ENCODE peak calls at places on chromosome 1, in four cellular contexts. X is sigmoid colon, H is colonic mucosa, O is left ventricle myocardium inferior. T is an unnamed sample.

GRCh38 chr1:41671116-41671755 is 186.8 kb upstream of the EDN2 start:
- DNase-seq in X (no peak), H (no peak), O (no peak), T (no peak)

GRCh38 chr1:5943373-5944068 is 48.7 kb downstream of the NPHP4 start:
- DNase-seq in X (no peak), H (no peak), O (no peak), T (no peak)

GRCh38 chr1:161382214-161383019 is 14.7 kb upstream of the CFAP126 start:
- DNase-seq in X (no peak), H (no peak), O (no peak), T (no peak)

GRCh38 chr1:109879881-109880525 is 30.6 kb upstream of the CSF1 start:
- DNase-seq in X (no peak), H (no peak), O (no peak), T (no peak)

GRCh38 chr1:179788259-179788658 is 45.2 kb downstream of the FAM163A start:
- DNase-seq in X (no peak), H (no peak), O (no peak), T (no peak)

GRCh38 chr1:94539496-94539895 is 2.1 kb downstream of the F3 start:
- DNase-seq in X (no peak), H (no peak), O (peak), T (peak)

GRCh38 chr1:26721669-26722355 is 26.0 kb downstream of the ARID1A start:
- DNase-seq in X (no peak), H (no peak), O (no peak), T (no peak)

GRCh38 chr1:220153147-220153546 is 59.2 kb downstream of the IARS2 start:
- DNase-seq in X (no peak), H (no peak), O (no peak), T (no peak)

GRCh38 chr1:7528386-7529031 is 242.6 kb upstream of the VAMP3 start:
- DNase-seq in X (no peak), H (no peak), O (no peak), T (no peak)

GRCh38 chr1:20486457-20487235 is 636 bp upstream of the CAMK2N1 start:
- DNase-seq in X (peak), H (peak), O (peak), T (peak)

GRCh38 chr1:203572134-203572625 is 54.5 kb upstream of the ATP2B4 start:
- DNase-seq in X (no peak), H (no peak), O (no peak), T (no peak)

GRCh38 chr1:7954683-7955082 is 6.8 kb upstream of the PARK7 start:
- DNase-seq in X (no peak), H (no peak), O (no peak), T (no peak)

GRCh38 chr1:89198500-89199072 is at the start of gene GBP4:
- DNase-seq in X (peak), H (peak), O (peak), T (peak)

GRCh38 chr1:235329139-235329808 is 904 bp downstream of the GGPS1 start:
- DNase-seq in X (peak), H (peak), O (no peak), T (peak)

GRCh38 chr1:22534951-22535350 is 28.3 kb upstream of the EPHA8 start:
- DNase-seq in X (no peak), H (no peak), O (no peak), T (no peak)

GRCh38 chr1:177665935-177666334 is 303.9 kb downstream of the SEC16B start:
- DNase-seq in X (no peak), H (no peak), O (no peak), T (no peak)

GRCh38 chr1:32736812-32737791 is 34.5 kb upstream of the SYNC start:
- DNase-seq in X (no peak), H (peak), O (no peak), T (no peak)

GRCh38 chr1:7576946-7577657 is 194.0 kb upstream of the VAMP3 start:
- DNase-seq in X (peak), H (no peak), O (no peak), T (peak)

GRCh38 chr1:238658766-238659165 is 727.6 kb upstream of the CHRM3 start:
- DNase-seq in X (no peak), H (no peak), O (no peak), T (no peak)

GRCh38 chr1:100543640-100544039 is 5.7 kb downstream of the GPR88 start:
- DNase-seq in X (no peak), H (no peak), O (no peak), T (peak)

GRCh38 chr1:83588140-83588539 is 410.8 kb downstream of the TTLL7 start:
- DNase-seq in X (no peak), H (no peak), O (no peak), T (no peak)

GRCh38 chr1:25066731-25067520 is 136.8 kb upstream of the RUNX3 start:
- DNase-seq in X (no peak), H (no peak), O (no peak), T (no peak)

GRCh38 chr1:165629848-165630628 is 996 bp upstream of the MGST3 start:
- DNase-seq in X (no peak), H (peak), O (no peak), T (no peak)

GRCh38 chr1:234478152-234478480 is 863 bp downstream of the TARBP1 start:
- DNase-seq in X (no peak), H (peak), O (no peak), T (peak)

GRCh38 chr1:201042663-201043461 is 19.3 kb upstream of the KIF21B start:
- DNase-seq in X (no peak), H (peak), O (peak), T (peak)

DNA sequence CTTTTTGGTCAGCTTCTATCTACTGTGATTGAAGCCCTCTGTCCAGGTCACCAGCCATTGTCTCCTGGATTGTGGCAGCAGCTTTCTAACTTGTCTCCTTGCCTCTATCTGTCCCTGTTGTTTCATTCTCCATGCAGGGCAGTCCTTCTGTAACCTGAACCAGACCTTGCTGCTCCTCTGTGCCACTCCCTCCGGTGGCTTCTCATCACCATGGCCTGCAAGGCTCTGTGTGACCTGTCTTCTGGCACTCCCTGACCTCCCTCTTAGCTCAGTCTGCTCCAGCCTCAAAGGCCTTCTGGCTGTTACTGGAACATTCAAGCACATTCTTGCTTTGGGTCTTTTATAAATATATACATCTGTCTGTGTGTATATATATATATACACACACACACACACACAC is 21.0 kb upstream of the JUN start:
- DNase-seq in X (no peak), H (peak), O (no peak), T (no peak)
- TF ChIP-seq CTCF in X (no peak), H (no peak), O (no peak), T (no peak)

DNA sequence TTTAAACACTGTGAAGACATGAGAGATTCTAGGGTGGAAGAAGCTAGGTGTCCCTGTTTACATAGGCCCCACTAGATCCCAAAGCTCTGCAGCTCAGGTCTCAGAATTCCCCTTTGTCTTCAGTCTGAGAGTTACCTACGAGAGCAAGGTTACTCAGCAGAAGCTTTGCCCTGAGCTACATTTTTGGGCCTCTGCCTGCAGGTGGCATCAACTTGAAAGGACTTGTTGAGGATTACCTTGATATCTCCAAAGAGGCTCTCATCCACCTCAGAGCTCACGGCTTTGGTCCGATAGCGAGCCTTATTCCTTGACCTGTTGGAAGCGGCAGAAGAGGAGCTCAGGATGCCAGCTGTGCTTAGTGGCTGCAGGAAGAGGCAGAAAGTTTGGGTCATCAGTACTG is 7.0 kb downstream of the CFAP45 start:
- DNase-seq in X (no peak), H (no peak), O (no peak), T (peak)
- TF ChIP-seq CTCF in X (no peak), H (peak), O (no peak), T (no peak)

GRCh38 chr1:35451125-35451528 is 106.1 kb downstream of the KIAA0319L start:
- DNase-seq in X (peak), H (peak), O (peak), T (peak)

GRCh38 chr1:35454175-35454574 is 103.0 kb downstream of the KIAA0319L start:
- DNase-seq in X (no peak), H (no peak), O (no peak), T (no peak)

GRCh38 chr1:35452086-35452485 is 105.1 kb downstream of the KIAA0319L start:
- DNase-seq in X (peak), H (peak), O (peak), T (no peak)

GRCh38 chr1:35449334-35450008 is 107.7 kb downstream of the KIAA0319L start:
- DNase-seq in X (no peak), H (no peak), O (no peak), T (no peak)

DNA sequence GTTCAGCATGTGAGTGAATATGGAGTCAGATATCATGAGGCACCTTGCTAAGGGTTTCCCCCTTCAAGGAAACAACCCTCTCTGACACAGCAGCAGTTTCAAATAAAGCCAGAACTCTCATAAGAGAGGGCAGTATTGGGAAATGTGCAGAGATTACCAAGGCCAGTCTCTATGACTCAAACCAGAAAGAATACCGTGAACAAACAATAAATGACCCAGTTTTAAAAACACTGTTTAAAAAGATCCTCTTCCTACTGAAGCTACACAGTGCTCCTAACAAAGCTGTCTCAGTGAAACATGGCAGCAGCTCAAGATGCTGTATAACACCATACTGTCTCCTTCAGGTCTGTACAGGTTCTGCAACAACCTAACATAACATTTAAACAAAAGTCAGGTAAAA is 102.6 kb downstream of the KIAA0319L start:
- DNase-seq in X (no peak), H (no peak), O (no peak), T (no peak)
- TF ChIP-seq CTCF in X (no peak), H (no peak), O (no peak), T (no peak)

GRCh38 chr1:44653107-44653964 is 20.9 kb downstream of the TMEM53 start:
- DNase-seq in X (no peak), H (no peak), O (no peak), T (no peak)
- TF ChIP-seq CTCF in X (no peak), H (no peak), O (peak), T (no peak)

GRCh38 chr1:181135815-181136737 is 47.6 kb downstream of the IER5 start:
- DNase-seq in X (no peak), H (no peak), O (no peak), T (no peak)
- TF ChIP-seq CTCF in X (no peak), H (no peak), O (no peak), T (no peak)

GRCh38 chr1:225882008-225882698 is at the start of gene TMEM63A:
- DNase-seq in X (peak), H (peak), O (peak), T (peak)
- TF ChIP-seq CTCF in X (no peak), H (no peak), O (peak), T (peak)

GRCh38 chr1:230215049-230215448 is 148.0 kb downstream of the GALNT2 start:
- DNase-seq in X (peak), H (peak), O (peak), T (peak)
- TF ChIP-seq CTCF in X (peak), H (peak), O (peak), T (no peak)

GRCh38 chr1:3540876-3541275 is 70.4 kb downstream of the MEGF6 start:
- DNase-seq in X (no peak), H (no peak), O (no peak), T (no peak)

GRCh38 chr1:3542635-3543034 is 68.7 kb downstream of the MEGF6 start:
- DNase-seq in X (no peak), H (no peak), O (no peak), T (no peak)

GRCh38 chr1:3539707-3540425 is 71.4 kb downstream of the MEGF6 start:
- DNase-seq in X (no peak), H (no peak), O (no peak), T (no peak)

GRCh38 chr1:3541930-3542329 is 69.4 kb downstream of the MEGF6 start:
- DNase-seq in X (no peak), H (no peak), O (no peak), T (no peak)

GRCh38 chr1:3541465-3541864 is 69.8 kb downstream of the MEGF6 start:
- DNase-seq in X (no peak), H (no peak), O (no peak), T (no peak)
- TF ChIP-seq CTCF in X (no peak), H (no peak), O (no peak), T (no peak)

DNA sequence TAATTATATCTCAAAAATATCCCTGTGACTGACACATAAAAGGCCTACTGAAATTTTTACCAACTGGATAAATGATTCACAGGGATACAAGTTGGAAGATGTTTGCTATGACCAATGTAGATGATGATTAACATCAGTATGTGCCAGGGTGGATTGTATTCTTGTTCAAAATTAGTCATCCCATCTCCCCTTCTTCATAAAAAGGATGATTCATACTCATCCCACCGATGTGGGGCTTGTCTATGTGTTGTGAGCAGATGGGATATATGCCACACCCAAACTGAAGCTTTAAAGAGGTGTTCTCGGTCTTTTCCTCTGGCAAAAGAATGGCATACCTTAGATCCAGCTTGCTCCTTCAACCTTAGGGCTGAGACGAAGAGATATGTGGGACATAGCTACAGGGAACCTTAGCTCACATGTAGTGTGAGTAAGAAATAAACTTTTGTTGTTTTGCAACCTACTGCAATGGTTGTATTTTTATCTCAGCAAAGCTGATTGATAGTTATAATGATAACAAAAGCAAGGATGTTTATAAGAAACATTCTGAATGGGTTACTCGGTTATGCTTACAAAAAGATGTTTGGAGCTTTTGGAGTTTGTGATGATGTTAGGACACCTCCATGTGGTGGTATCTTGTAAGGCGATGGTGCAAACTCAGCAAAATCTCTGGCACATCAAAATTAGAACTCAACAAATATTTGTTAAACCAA is 29.4 kb downstream of the SPATA17 start:
- DNase-seq in X (no peak), H (no peak), O (no peak), T (no peak)
- TF ChIP-seq CTCF in X (no peak), H (peak), O (peak), T (no peak)

GRCh38 chr1:172824199-172824598 is 165.3 kb downstream of the FASLG start:
- DNase-seq in X (no peak), H (no peak), O (no peak), T (no peak)

GRCh38 chr1:172818841-172819527 is 160.1 kb downstream of the FASLG start:
- DNase-seq in X (no peak), H (no peak), O (no peak), T (no peak)

GRCh38 chr1:172820759-172821158 is 161.9 kb downstream of the FASLG start:
- DNase-seq in X (no peak), H (no peak), O (no peak), T (no peak)

GRCh38 chr1:172823534-172823933 is 164.6 kb downstream of the FASLG start:
- DNase-seq in X (no peak), H (no peak), O (no peak), T (no peak)

DNA sequence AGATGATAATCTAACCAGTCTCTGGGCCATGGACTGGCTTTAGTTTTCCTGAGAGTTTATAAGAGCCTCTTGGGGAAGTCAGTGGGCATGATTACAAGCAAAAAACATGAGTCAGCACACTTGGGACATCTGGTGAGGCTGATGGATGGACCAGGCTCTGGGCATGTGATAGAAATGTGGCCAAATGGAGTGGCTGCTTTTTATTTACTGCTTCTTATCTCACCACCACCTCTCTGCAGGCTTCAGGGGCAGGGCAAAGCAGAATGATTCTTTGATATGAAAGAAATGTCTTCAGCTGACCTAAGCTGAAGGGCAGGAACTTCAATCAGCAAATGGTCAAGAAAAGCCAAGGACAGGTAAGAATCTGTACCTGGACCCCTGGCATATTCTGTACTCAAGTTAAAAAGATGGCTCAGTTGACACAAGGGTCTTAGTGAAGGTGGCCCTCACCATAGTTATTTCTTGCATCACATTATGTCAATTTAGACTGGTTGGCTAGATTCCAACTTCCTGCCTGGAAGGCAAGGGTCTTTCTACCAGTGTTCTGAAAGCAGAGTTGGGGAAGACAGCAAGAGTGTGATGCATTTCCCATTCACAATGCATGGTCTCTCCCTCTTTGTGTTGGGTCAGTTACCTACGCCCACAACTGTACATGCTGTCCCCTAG is 162.8 kb downstream of the FASLG start:
- DNase-seq in X (no peak), H (no peak), O (no peak), T (no peak)
- TF ChIP-seq CTCF in X (no peak), H (no peak), O (no peak), T (no peak)

T was measured in Calu3.